ENCODE peak calls at places on chromosomes 4 and X, in eight cellular contexts. W is mucosa of descending colon, Q is tibial nerve, M is heart right ventricle, I is AG04450, N is upper lobe of left lung, O is PC-3, L is vagina. Y is an unnamed sample.

GRCh38 chrX:39821011-39821708 is 276.6 kb downstream of the BCOR start:
- DNase-seq in W (no peak), Q (no peak), M (no peak), I (no peak), N (no peak), O (no peak), L (no peak), Y (no peak)

GRCh38 chrX:46770817-46771163 is 11.9 kb upstream of the SLC9A7 start:
- DNase-seq in W (no peak), Q (no peak), M (no peak), I (peak; percentile 59), N (no peak), O (peak; percentile 87), L (no peak), Y (no peak)

GRCh38 chr4:186752310-186752709 is 28.7 kb upstream of the FAT1 start:
- DNase-seq in W (no peak), Q (no peak), M (no peak), I (no peak), N (no peak), O (no peak), L (peak; percentile 6), Y (no peak)

GRCh38 chrX:2632533-2633504 is 58.3 kb upstream of the CD99 start:
- DNase-seq in W (no peak), Q (no peak), M (no peak), I (no peak), N (no peak), O (peak; percentile 67), L (no peak), Y (no peak)

GRCh38 chr4:158314756-158315487 is 104.6 kb downstream of the TMEM144 start:
- DNase-seq in W (no peak), Q (peak; percentile 8), M (no peak), I (peak; percentile 90), N (no peak), O (peak; percentile 88), L (no peak), Y (no peak)

GRCh38 chr4:40265910-40266274 is 69.1 kb downstream of the RHOH start:
- DNase-seq in W (no peak), Q (no peak), M (no peak), I (no peak), N (no peak), O (no peak), L (no peak), Y (no peak)

GRCh38 chr4:181502611-181503010 is 740.6 kb upstream of the TENM3 start:
- DNase-seq in W (no peak), Q (no peak), M (no peak), I (no peak), N (no peak), O (no peak), L (no peak), Y (no peak)

GRCh38 chr4:148141536-148141935 is 300.7 kb downstream of the NR3C2 start:
- DNase-seq in W (no peak), Q (no peak), M (no peak), I (no peak), N (no peak), O (no peak), L (no peak), Y (no peak)

GRCh38 chr4:92864176-92864575 is 560.4 kb downstream of the GRID2 start:
- DNase-seq in W (no peak), Q (no peak), M (no peak), I (no peak), N (no peak), O (no peak), L (no peak), Y (no peak)

GRCh38 chrX:142999209-142999720 is 26.5 kb upstream of the SPANXN4 start:
- DNase-seq in W (no peak), Q (no peak), M (no peak), I (no peak), N (no peak), O (peak; percentile 47), L (no peak), Y (no peak)

GRCh38 chrX:142998447-142999208 is 27.1 kb upstream of the SPANXN4 start:
- DNase-seq in W (no peak), Q (no peak), M (no peak), I (no peak), N (no peak), O (peak; percentile 37), L (no peak), Y (no peak)

GRCh38 chrX:142994988-142995387 is 30.7 kb upstream of the SPANXN4 start:
- DNase-seq in W (peak; percentile 3), Q (no peak), M (no peak), I (no peak), N (no peak), O (no peak), L (no peak), Y (no peak)
- H3K9me3 ChIP-seq in W (no peaks in the 10 kb centered on the region), Q (no peaks in the 10 kb centered on the region), M (peaks cover 7% of the 10 kb centered on the region), I (no peaks in the 10 kb centered on the region), N (no peaks in the 10 kb centered on the region), O (no peaks in the 10 kb centered on the region), L (no peaks in the 10 kb centered on the region), Y (no peaks in the 10 kb centered on the region)

DNA sequence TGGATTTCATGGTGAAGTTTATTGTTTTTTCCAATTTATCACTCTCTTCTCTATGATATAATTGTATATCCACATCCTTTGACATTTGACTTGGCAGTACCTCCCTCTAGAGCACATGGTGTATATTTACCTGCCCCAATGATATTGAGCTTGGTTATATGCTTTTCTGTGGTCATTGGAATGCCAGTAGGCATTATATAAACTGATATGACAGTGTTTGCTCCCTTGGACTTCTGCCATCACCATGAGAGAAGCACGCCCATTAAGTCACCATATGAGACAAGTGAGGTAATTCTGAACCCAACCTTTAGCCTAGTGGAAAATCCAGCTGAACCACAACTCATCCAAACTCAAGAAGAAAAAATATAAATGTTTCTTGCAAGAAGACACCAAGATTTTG is 2761.5 kb downstream of the ARAP2 start:
- DNase-seq in W (peak; percentile 22), Q (no peak), M (no peak), I (no peak), N (no peak), O (peak; percentile 74), L (no peak), Y (no peak)
- H3K9me3 ChIP-seq in W (peaks cover 18% of the 10 kb centered on the region), Q (no peaks in the 10 kb centered on the region), M (no peaks in the 10 kb centered on the region), I (no peaks in the 10 kb centered on the region), N (no peaks in the 10 kb centered on the region), O (no peaks in the 10 kb centered on the region), L (no peaks in the 10 kb centered on the region), Y (no peaks in the 10 kb centered on the region)

DNA sequence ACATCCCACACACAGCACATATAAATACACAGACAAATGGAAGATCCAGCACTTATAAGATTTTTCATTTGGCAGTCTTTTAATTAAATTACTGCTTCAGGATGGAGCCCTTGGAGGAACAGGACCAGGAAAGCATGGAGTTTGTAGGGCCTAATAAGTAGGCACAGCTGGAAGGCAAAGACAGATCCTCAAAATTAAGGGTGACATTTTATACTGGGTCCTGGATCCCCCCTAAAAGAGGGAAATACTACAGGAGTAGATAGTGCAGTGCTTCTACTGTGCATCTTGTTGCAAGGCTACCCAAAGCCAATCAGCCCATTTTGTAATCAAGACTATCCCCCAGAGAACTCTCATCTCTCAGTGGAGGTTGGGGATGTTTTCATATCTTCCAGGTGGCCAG is 1860.7 kb upstream of the PCDH10 start:
- DNase-seq in W (no peak), Q (no peak), M (no peak), I (no peak), N (no peak), O (no peak), L (no peak), Y (no peak)
- H3K9me3 ChIP-seq in W (peaks cover 28% of the 10 kb centered on the region), Q (peaks cover 10% of the 10 kb centered on the region), M (peaks cover 9% of the 10 kb centered on the region), I (peaks cover 8% of the 10 kb centered on the region), N (no peaks in the 10 kb centered on the region), O (no peaks in the 10 kb centered on the region), L (no peaks in the 10 kb centered on the region), Y (no peaks in the 10 kb centered on the region)

GRCh38 chr4:19133315-19133714 is 1111.8 kb upstream of the LCORL start:
- DNase-seq in W (no peak), Q (no peak), M (no peak), I (no peak), N (no peak), O (no peak), L (no peak), Y (no peak)
- H3K9me3 ChIP-seq in W (no peaks in the 10 kb centered on the region), Q (no peaks in the 10 kb centered on the region), M (no peaks in the 10 kb centered on the region), I (no peaks in the 10 kb centered on the region), N (no peaks in the 10 kb centered on the region), O (no peaks in the 10 kb centered on the region), L (no peaks in the 10 kb centered on the region), Y (no peaks in the 10 kb centered on the region)

DNA sequence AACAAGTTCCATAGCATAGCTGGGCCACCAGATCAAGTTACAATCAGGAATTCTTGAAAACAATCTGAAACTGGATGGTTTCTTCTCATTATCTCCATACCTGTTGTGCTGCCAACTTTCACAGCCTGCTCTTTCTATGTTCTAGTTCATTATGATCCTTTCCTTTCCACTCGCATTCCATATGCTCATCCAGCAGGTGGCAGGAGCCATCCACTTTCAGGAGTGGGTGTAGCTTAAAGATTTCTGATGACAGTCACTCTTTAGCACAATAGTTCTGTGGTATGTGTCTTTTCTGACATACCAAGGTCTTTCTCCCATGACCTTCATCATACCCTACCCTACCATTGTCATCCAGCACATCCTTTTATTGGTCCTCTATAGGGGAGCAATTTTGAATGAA is 46.4 kb downstream of the PAGE2 start:
- DNase-seq in W (peak; percentile 59), Q (peak; percentile 7), M (peak; percentile 9), I (no peak), N (peak; percentile 23), O (peak; percentile 55), L (no peak), Y (no peak)
- H3K9me3 ChIP-seq in W (no peaks in the 10 kb centered on the region), Q (no peaks in the 10 kb centered on the region), M (no peaks in the 10 kb centered on the region), I (no peaks in the 10 kb centered on the region), N (no peaks in the 10 kb centered on the region), O (no peaks in the 10 kb centered on the region), L (no peaks in the 10 kb centered on the region), Y (no peaks in the 10 kb centered on the region)

GRCh38 chr4:178665916-178666315 is 1223.7 kb upstream of the AGA start:
- DNase-seq in W (no peak), Q (no peak), M (no peak), I (no peak), N (no peak), O (no peak), L (no peak), Y (no peak)

GRCh38 chr4:178672512-178672911 is 1230.3 kb upstream of the AGA start:
- DNase-seq in W (no peak), Q (no peak), M (no peak), I (no peak), N (no peak), O (peak; percentile 19), L (no peak), Y (no peak)

GRCh38 chr4:178671766-178672165 is 1229.5 kb upstream of the AGA start:
- DNase-seq in W (no peak), Q (no peak), M (no peak), I (no peak), N (no peak), O (no peak), L (no peak), Y (no peak)
- H3K9me3 ChIP-seq in W (peaks cover 2% of the 10 kb centered on the region), Q (no peaks in the 10 kb centered on the region), M (no peaks in the 10 kb centered on the region), I (no peaks in the 10 kb centered on the region), N (no peaks in the 10 kb centered on the region), O (no peaks in the 10 kb centered on the region), L (no peaks in the 10 kb centered on the region), Y (no peaks in the 10 kb centered on the region)

GRCh38 chrX:22526339-22526738 is 253.6 kb downstream of the CBLL2 start:
- DNase-seq in W (no peak), Q (no peak), M (no peak), I (no peak), N (no peak), O (peak; percentile 93), L (no peak), Y (no peak)

DNA sequence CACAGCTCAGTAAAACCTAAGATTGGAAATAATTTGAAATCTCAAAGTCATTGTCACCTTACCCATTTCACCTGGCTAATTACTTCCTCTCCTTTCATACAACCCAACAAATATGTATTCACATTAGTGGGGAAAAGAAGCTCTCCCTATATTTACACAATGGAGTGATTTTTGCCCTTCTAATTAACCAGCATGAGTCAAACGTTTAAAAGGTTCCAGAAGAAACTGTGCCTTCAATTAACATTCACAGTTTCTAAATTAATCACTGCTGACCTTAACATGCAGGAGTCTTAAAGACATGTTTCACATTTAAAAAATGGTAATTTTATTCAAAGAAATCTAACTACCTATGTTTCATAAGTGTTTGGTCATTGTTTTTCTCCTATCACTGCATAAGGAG is 254.6 kb downstream of the CBLL2 start:
- DNase-seq in W (no peak), Q (no peak), M (no peak), I (no peak), N (no peak), O (no peak), L (no peak), Y (no peak)
- H3K9me3 ChIP-seq in W (no peaks in the 10 kb centered on the region), Q (no peaks in the 10 kb centered on the region), M (no peaks in the 10 kb centered on the region), I (no peaks in the 10 kb centered on the region), N (no peaks in the 10 kb centered on the region), O (no peaks in the 10 kb centered on the region), L (no peaks in the 10 kb centered on the region), Y (no peaks in the 10 kb centered on the region)